ENCODE peak calls at places on chromosomes 13 and 19, in five cellular contexts. One of them, this sample, is unnamed. For H3K4me1, the result is how much of the 10 kb centered on the place peaks cover.

GRCh38 chr19:7258042-7258839 is 36.0 kb downstream of the INSR start:
- DNase-seq in adipocyte: no peak
- DNase-seq in psoas muscle: no peak
- DNase-seq in tibial nerve: no peak
- DNase-seq in fibroblast of lung: no peak
- DNase-seq in this sample: no peak

GRCh38 chr19:20840371-20840770 is 64.3 kb downstream of the ZNF66 start:
- DNase-seq in fibroblast of lung: no peak
- DNase-seq in tibial nerve: no peak
- DNase-seq in adipocyte: no peak
- DNase-seq in psoas muscle: no peak
- DNase-seq in this sample: no peak

GRCh38 chr19:1027020-1027952 is 878 bp downstream of the CNN2 start:
- DNase-seq in fibroblast of lung: no peak
- DNase-seq in tibial nerve: no peak
- DNase-seq in adipocyte: peak
- DNase-seq in psoas muscle: no peak
- DNase-seq in this sample: no peak

GRCh38 chr13:105956891-105957290 is 578.6 kb downstream of the EFNB2 start:
- DNase-seq in fibroblast of lung: peak
- DNase-seq in adipocyte: no peak
- DNase-seq in psoas muscle: no peak
- DNase-seq in tibial nerve: no peak
- DNase-seq in this sample: no peak

GRCh38 chr13:74026753-74027152 is 107.5 kb downstream of the KLF12 start:
- DNase-seq in adipocyte: no peak
- DNase-seq in tibial nerve: no peak
- DNase-seq in psoas muscle: no peak
- DNase-seq in fibroblast of lung: no peak
- DNase-seq in this sample: no peak

GRCh38 chr13:77533875-77534788 is 1.4 kb upstream of the SCEL start:
- DNase-seq in adipocyte: no peak
- DNase-seq in fibroblast of lung: no peak
- DNase-seq in psoas muscle: no peak
- DNase-seq in tibial nerve: no peak
- DNase-seq in this sample: no peak

GRCh38 chr13:26342898-26343297 is 89.0 kb downstream of the CDK8 start:
- DNase-seq in adipocyte: no peak
- DNase-seq in fibroblast of lung: no peak
- DNase-seq in tibial nerve: no peak
- DNase-seq in psoas muscle: no peak
- DNase-seq in this sample: no peak

GRCh38 chr13:69092615-69093322 is 1014.9 kb upstream of the ATXN8OS start:
- DNase-seq in psoas muscle: no peak
- DNase-seq in tibial nerve: no peak
- DNase-seq in adipocyte: no peak
- DNase-seq in fibroblast of lung: no peak
- DNase-seq in this sample: no peak

GRCh38 chr13:95784161-95784880 is 107.4 kb downstream of the DNAJC3 start:
- DNase-seq in psoas muscle: no peak
- DNase-seq in adipocyte: peak
- DNase-seq in fibroblast of lung: peak
- DNase-seq in tibial nerve: no peak
- DNase-seq in this sample: no peak

GRCh38 chr19:47687906-47688305 is 25.3 kb upstream of the EHD2 start:
- DNase-seq in fibroblast of lung: no peak
- DNase-seq in adipocyte: no peak
- DNase-seq in tibial nerve: no peak
- DNase-seq in psoas muscle: no peak
- DNase-seq in this sample: no peak

GRCh38 chr19:11041966-11042627 is 47.2 kb upstream of the LDLR start:
- DNase-seq in adipocyte: no peak
- DNase-seq in fibroblast of lung: no peak
- DNase-seq in psoas muscle: no peak
- DNase-seq in tibial nerve: no peak
- DNase-seq in this sample: no peak

GRCh38 chr13:70792121-70792520 is 683.9 kb upstream of the KLHL1 start:
- DNase-seq in fibroblast of lung: no peak
- DNase-seq in psoas muscle: no peak
- DNase-seq in adipocyte: no peak
- DNase-seq in tibial nerve: no peak
- DNase-seq in this sample: no peak

GRCh38 chr19:862529-863304 is 3.3 kb downstream of the CFD start:
- DNase-seq in fibroblast of lung: peak
- DNase-seq in adipocyte: peak
- DNase-seq in tibial nerve: peak
- DNase-seq in psoas muscle: peak
- DNase-seq in this sample: peak

GRCh38 chr13:44437356-44438233 is 64.0 kb downstream of the SERP2 start:
- DNase-seq in fibroblast of lung: peak
- DNase-seq in tibial nerve: no peak
- DNase-seq in psoas muscle: no peak
- DNase-seq in adipocyte: peak
- DNase-seq in this sample: no peak

GRCh38 chr19:35353635-35354034 is 4.6 kb upstream of the FFAR3 start:
- DNase-seq in tibial nerve: no peak
- DNase-seq in psoas muscle: no peak
- DNase-seq in adipocyte: no peak
- DNase-seq in fibroblast of lung: peak
- DNase-seq in this sample: no peak

GRCh38 chr13:97116754-97117153 is 105.4 kb upstream of the MBNL2 start:
- DNase-seq in fibroblast of lung: peak
- DNase-seq in adipocyte: peak
- DNase-seq in psoas muscle: no peak
- DNase-seq in tibial nerve: no peak
- DNase-seq in this sample: no peak

GRCh38 chr19:48123907-48124675 is 13.5 kb upstream of the PLA2G4C start:
- DNase-seq in tibial nerve: no peak
- DNase-seq in fibroblast of lung: no peak
- DNase-seq in adipocyte: peak
- DNase-seq in psoas muscle: no peak
- DNase-seq in this sample: no peak

GRCh38 chr19:10713317-10713716 is 4.6 kb upstream of the DNM2 start:
- DNase-seq in adipocyte: no peak
- DNase-seq in tibial nerve: no peak
- DNase-seq in fibroblast of lung: no peak
- DNase-seq in psoas muscle: no peak
- DNase-seq in this sample: no peak

GRCh38 chr13:109628251-109628699 is 158.1 kb downstream of the IRS2 start:
- DNase-seq in tibial nerve: no peak
- DNase-seq in psoas muscle: no peak
- DNase-seq in fibroblast of lung: peak
- DNase-seq in adipocyte: peak
- DNase-seq in this sample: no peak

GRCh38 chr19:5480427-5480836 is 25.2 kb downstream of the ZNRF4 start:
- DNase-seq in tibial nerve: no peak
- DNase-seq in psoas muscle: peak
- DNase-seq in fibroblast of lung: peak
- DNase-seq in adipocyte: peak
- DNase-seq in this sample: no peak

GRCh38 chr19:41083516-41083915 is 4.7 kb upstream of the CYP2A13 start:
- DNase-seq in tibial nerve: no peak
- DNase-seq in psoas muscle: no peak
- DNase-seq in fibroblast of lung: no peak
- DNase-seq in adipocyte: no peak
- DNase-seq in this sample: no peak

GRCh38 chr13:36736119-36736726 is 62.4 kb downstream of the SERTM1 start:
- DNase-seq in fibroblast of lung: peak
- DNase-seq in tibial nerve: peak
- DNase-seq in psoas muscle: no peak
- DNase-seq in adipocyte: peak
- DNase-seq in this sample: peak

GRCh38 chr19:16383584-16384161 is 59.0 kb downstream of the KLF2 start:
- DNase-seq in tibial nerve: no peak
- DNase-seq in psoas muscle: no peak
- DNase-seq in adipocyte: no peak
- DNase-seq in fibroblast of lung: no peak
- DNase-seq in this sample: no peak

GRCh38 chr13:36046672-36047071 is 84.5 kb downstream of the DCLK1 start:
- DNase-seq in psoas muscle: no peak
- DNase-seq in tibial nerve: no peak
- DNase-seq in fibroblast of lung: no peak
- DNase-seq in adipocyte: no peak
- DNase-seq in this sample: no peak

GRCh38 chr13:26280295-26280694 is 26.4 kb downstream of the CDK8 start:
- DNase-seq in tibial nerve: no peak
- DNase-seq in psoas muscle: no peak
- DNase-seq in adipocyte: peak
- DNase-seq in fibroblast of lung: peak
- DNase-seq in this sample: no peak

GRCh38 chr13:59842507-59842906 is 321.2 kb downstream of the DIAPH3 start:
- DNase-seq in tibial nerve: no peak
- DNase-seq in fibroblast of lung: no peak
- DNase-seq in adipocyte: no peak
- DNase-seq in psoas muscle: no peak
- DNase-seq in this sample: no peak

GRCh38 chr19:49862411-49863253 is 4.7 kb downstream of the PNKP start:
- DNase-seq in psoas muscle: no peak
- DNase-seq in fibroblast of lung: no peak
- DNase-seq in adipocyte: no peak
- DNase-seq in tibial nerve: no peak
- DNase-seq in this sample: peak

GRCh38 chr19:51637362-51637978 is 7.3 kb upstream of the SIGLEC5 start:
- DNase-seq in fibroblast of lung: peak
- DNase-seq in tibial nerve: no peak
- DNase-seq in psoas muscle: no peak
- DNase-seq in adipocyte: no peak
- DNase-seq in this sample: no peak

GRCh38 chr19:56837892-56838679 is 2.4 kb downstream of the PEG3 start:
- DNase-seq in tibial nerve: peak
- DNase-seq in psoas muscle: peak
- DNase-seq in adipocyte: no peak
- DNase-seq in fibroblast of lung: peak
- DNase-seq in this sample: peak

GRCh38 chr13:107461751-107462150 is 753.6 kb downstream of the LIG4 start:
- DNase-seq in fibroblast of lung: peak
- DNase-seq in psoas muscle: no peak
- DNase-seq in tibial nerve: no peak
- DNase-seq in adipocyte: peak
- DNase-seq in this sample: no peak
- H3K4me1 ChIP-seq in fibroblast of lung: under half
- H3K4me1 ChIP-seq in psoas muscle: under half
- H3K4me1 ChIP-seq in tibial nerve: under half
- H3K4me1 ChIP-seq in adipocyte: under half
- H3K4me1 ChIP-seq in this sample: under half

GRCh38 chr19:13847033-13847899 is 29.7 kb upstream of the NANOS3 start:
- DNase-seq in psoas muscle: peak
- DNase-seq in fibroblast of lung: peak
- DNase-seq in tibial nerve: peak
- DNase-seq in adipocyte: peak
- DNase-seq in this sample: peak
- H3K4me1 ChIP-seq in psoas muscle: half or more
- H3K4me1 ChIP-seq in fibroblast of lung: under half
- H3K4me1 ChIP-seq in tibial nerve: half or more
- H3K4me1 ChIP-seq in adipocyte: under half
- H3K4me1 ChIP-seq in this sample: under half

GRCh38 chr13:32255744-32256120 is 59.4 kb downstream of the ZAR1L start:
- DNase-seq in psoas muscle: no peak
- DNase-seq in adipocyte: no peak
- DNase-seq in tibial nerve: no peak
- DNase-seq in fibroblast of lung: peak
- DNase-seq in this sample: no peak

GRCh38 chr13:32254916-32255743 is 60.0 kb downstream of the ZAR1L start:
- DNase-seq in fibroblast of lung: no peak
- DNase-seq in adipocyte: no peak
- DNase-seq in psoas muscle: no peak
- DNase-seq in tibial nerve: no peak
- DNase-seq in this sample: no peak

GRCh38 chr13:32259116-32259515 is 56.0 kb downstream of the ZAR1L start:
- DNase-seq in adipocyte: no peak
- DNase-seq in psoas muscle: no peak
- DNase-seq in tibial nerve: no peak
- DNase-seq in fibroblast of lung: no peak
- DNase-seq in this sample: no peak

GRCh38 chr13:32256243-32256642 is 58.9 kb downstream of the ZAR1L start:
- DNase-seq in psoas muscle: no peak
- DNase-seq in adipocyte: no peak
- DNase-seq in fibroblast of lung: no peak
- DNase-seq in tibial nerve: no peak
- DNase-seq in this sample: no peak

DNA sequence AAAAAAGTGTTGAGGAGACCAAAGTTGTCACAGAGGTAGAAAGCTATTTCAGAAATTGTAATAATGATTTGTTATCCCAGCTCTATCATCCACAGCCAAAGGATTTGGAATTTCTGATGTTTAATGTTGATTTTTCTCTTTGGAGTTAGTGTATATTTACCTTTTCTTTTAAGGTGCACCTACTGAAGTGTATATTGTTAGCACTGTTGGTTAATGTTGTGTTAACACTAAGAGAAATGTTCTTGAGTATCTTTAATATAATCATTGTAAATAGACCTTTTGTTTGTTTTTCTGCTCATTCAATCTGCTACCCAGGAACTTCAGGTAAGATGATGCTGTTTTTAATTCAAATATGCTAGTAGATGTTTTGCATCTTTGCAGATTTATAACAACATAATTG is 57.5 kb downstream of the ZAR1L start:
- DNase-seq in adipocyte: no peak
- DNase-seq in tibial nerve: no peak
- DNase-seq in psoas muscle: no peak
- DNase-seq in fibroblast of lung: no peak
- DNase-seq in this sample: no peak
- H3K4me1 ChIP-seq in adipocyte: under half
- H3K4me1 ChIP-seq in tibial nerve: under half
- H3K4me1 ChIP-seq in psoas muscle: under half
- H3K4me1 ChIP-seq in fibroblast of lung: under half
- H3K4me1 ChIP-seq in this sample: under half

GRCh38 chr13:43303040-43303729 is 279.8 kb downstream of the DNAJC15 start:
- DNase-seq in adipocyte: peak
- DNase-seq in psoas muscle: peak
- DNase-seq in tibial nerve: no peak
- DNase-seq in fibroblast of lung: peak
- DNase-seq in this sample: peak

GRCh38 chr13:43305416-43305815 is 282.0 kb downstream of the DNAJC15 start:
- DNase-seq in fibroblast of lung: no peak
- DNase-seq in adipocyte: no peak
- DNase-seq in psoas muscle: no peak
- DNase-seq in tibial nerve: no peak
- DNase-seq in this sample: no peak

GRCh38 chr13:43304449-43304848 is 281.1 kb downstream of the DNAJC15 start:
- DNase-seq in fibroblast of lung: no peak
- DNase-seq in tibial nerve: no peak
- DNase-seq in adipocyte: no peak
- DNase-seq in psoas muscle: no peak
- DNase-seq in this sample: no peak

GRCh38 chr13:43306364-43306763 is 283.0 kb downstream of the DNAJC15 start:
- DNase-seq in fibroblast of lung: no peak
- DNase-seq in tibial nerve: no peak
- DNase-seq in adipocyte: no peak
- DNase-seq in psoas muscle: no peak
- DNase-seq in this sample: no peak

DNA sequence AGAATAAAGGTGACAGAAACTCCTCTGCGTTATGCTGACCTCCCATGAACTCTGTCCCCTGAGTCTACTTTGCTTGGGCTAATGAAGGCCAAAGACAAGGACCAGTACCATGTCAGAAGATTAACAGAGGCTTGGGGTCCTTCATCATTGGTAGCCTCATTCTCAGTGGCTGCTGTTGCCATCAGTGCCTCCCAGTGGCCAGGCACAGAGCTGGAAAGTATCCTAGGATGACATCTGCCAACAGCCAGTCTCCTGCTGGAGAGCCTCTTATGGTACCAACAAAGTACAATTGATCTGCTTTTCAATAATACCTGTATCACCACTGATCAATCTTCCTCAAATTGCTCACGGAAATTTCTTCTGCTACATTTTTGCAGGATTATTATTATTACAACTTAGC is 281.6 kb downstream of the DNAJC15 start:
- DNase-seq in tibial nerve: no peak
- DNase-seq in psoas muscle: no peak
- DNase-seq in fibroblast of lung: no peak
- DNase-seq in adipocyte: no peak
- DNase-seq in this sample: no peak
- H3K4me1 ChIP-seq in tibial nerve: under half
- H3K4me1 ChIP-seq in psoas muscle: under half
- H3K4me1 ChIP-seq in fibroblast of lung: under half
- H3K4me1 ChIP-seq in adipocyte: under half
- H3K4me1 ChIP-seq in this sample: under half